ENCODE peak calls at places on chromosomes 13 and 19, in seven cellular contexts. E, W, N, M, J, I and X are unnamed samples.

GRCh38 chr13:28467886-28468519 is 26.9 kb downstream of the FLT1 start:
- DNase-seq in W (no peak), N (no peak), E (no peak), I (no peak), J (no peak), M (no peak), X (no peak)

GRCh38 chr19:53394522-53394973 is 401 bp upstream of the ZNF765 start:
- DNase-seq in E (no peak), W (peak; percentile 2), J (peak; percentile 23), M (no peak), N (no peak), I (peak; percentile 91), X (no peak)

GRCh38 chr19:41699231-41699967 is 9.0 kb upstream of the CEACAM5 start:
- DNase-seq in I (no peak), W (no peak), M (no peak), J (no peak), E (no peak), N (no peak), X (no peak)

GRCh38 chr13:27151798-27152599 is 19.6 kb downstream of the USP12 start:
- DNase-seq in J (no peak), M (no peak), N (no peak), E (no peak), W (no peak), I (no peak), X (no peak)

GRCh38 chr13:64369121-64369520 is 2861.0 kb downstream of the PCDH9 start:
- DNase-seq in J (no peak), M (no peak), N (no peak), I (no peak), E (no peak), W (no peak), X (no peak)

GRCh38 chr13:76852991-76853390 is 33.2 kb downstream of the KCTD12 start:
- DNase-seq in E (no peak), I (no peak), J (no peak), W (no peak), N (no peak), M (no peak), X (no peak)

GRCh38 chr19:35142531-35143230 is 374 bp upstream of the FXYD7 start:
- DNase-seq in W (peak; percentile 62), I (peak; percentile 62), N (no peak), J (no peak), E (peak; percentile 62), M (no peak), X (peak; percentile 59)

GRCh38 chr19:19061491-19061890 is 2.3 kb upstream of the SLC25A42 start:
- DNase-seq in M (no peak), J (no peak), I (no peak), E (peak; percentile 20), N (no peak), W (no peak), X (no peak)

GRCh38 chr13:51520524-51520923 is 63.7 kb upstream of the WDFY2 start:
- DNase-seq in M (no peak), E (no peak), J (no peak), I (no peak), N (peak; percentile 12), W (no peak), X (no peak)

GRCh38 chr19:1183543-1184172 is 9.6 kb upstream of the SBNO2 start:
- DNase-seq in M (no peak), W (peak; percentile 87), I (peak; percentile 93), N (no peak), J (no peak), E (no peak), X (peak; percentile 69)

GRCh38 chr13:27016871-27017270 is 154.7 kb downstream of the USP12 start:
- DNase-seq in E (no peak), W (no peak), I (no peak), M (no peak), N (no peak), J (no peak), X (no peak)

GRCh38 chr19:5336195-5336965 is 4.2 kb downstream of the PTPRS start:
- DNase-seq in M (no peak), W (no peak), J (no peak), E (no peak), N (no peak), I (no peak), X (no peak)

GRCh38 chr13:26839682-26840081 is 79.1 kb upstream of the GPR12 start:
- DNase-seq in I (no peak), J (no peak), M (no peak), W (no peak), E (no peak), N (no peak), X (no peak)

GRCh38 chr19:33394006-33394722 is 20.7 kb downstream of the CEBPG start:
- DNase-seq in J (peak; percentile 57), M (no peak), N (peak; percentile 39), W (no peak), I (no peak), E (no peak), X (no peak)

GRCh38 chr19:1725100-1726064 is 27.9 kb upstream of the ONECUT3 start:
- DNase-seq in I (peak; percentile 78), M (peak; percentile 51), J (no peak), N (no peak), E (peak; percentile 69), W (no peak), X (peak; percentile 52)

GRCh38 chr13:102091231-102091630 is 310.6 kb downstream of the FGF14 start:
- DNase-seq in I (peak; percentile 61), W (peak; percentile 7), M (no peak), E (peak; percentile 24), J (no peak), N (no peak), X (peak; percentile 16)

GRCh38 chr19:33821871-33822270 is 25.2 kb downstream of the KCTD15 start:
- DNase-seq in N (no peak), W (no peak), E (no peak), M (no peak), J (no peak), I (no peak), X (no peak)

GRCh38 chr13:80251403-80251802 is 89.5 kb downstream of the SPRY2 start:
- DNase-seq in J (no peak), N (no peak), I (no peak), E (peak; percentile 68), M (no peak), W (peak; percentile 24), X (no peak)

GRCh38 chr13:32850311-32851052 is 165.7 kb upstream of the KL start:
- DNase-seq in N (no peak), E (no peak), J (no peak), I (no peak), W (no peak), M (no peak), X (no peak)

GRCh38 chr13:42495256-42495655 is 78.7 kb upstream of the TNFSF11 start:
- DNase-seq in J (no peak), I (no peak), E (no peak), W (no peak), M (no peak), N (no peak), X (no peak)

GRCh38 chr13:112744306-112745021 is 54.6 kb downstream of the ATP11A start:
- DNase-seq in N (no peak), E (peak; percentile 11), M (no peak), I (no peak), J (no peak), W (no peak), X (no peak)

GRCh38 chr19:35318679-35319448 is 10.1 kb upstream of the CD22 start:
- DNase-seq in J (no peak), M (peak; percentile 29), N (peak; percentile 78), I (peak; percentile 78), W (no peak), E (no peak), X (no peak)

GRCh38 chr19:45514376-45515051 is 7.2 kb downstream of the VASP start:
- DNase-seq in I (no peak), E (no peak), J (no peak), N (no peak), W (no peak), M (no peak), X (no peak)

GRCh38 chr13:103625194-103625593 is 559.0 kb upstream of the SLC10A2 start:
- DNase-seq in I (no peak), E (no peak), J (no peak), M (no peak), W (no peak), N (no peak), X (no peak)

GRCh38 chr19:41233748-41234240 is 14.8 kb downstream of the AXL start:
- DNase-seq in M (no peak), W (no peak), N (no peak), E (no peak), J (no peak), I (no peak), X (no peak)

GRCh38 chr13:100392709-100393630 is 195.6 kb downstream of the GGACT start:
- DNase-seq in W (peak; percentile 73), N (peak; percentile 65), M (no peak), E (no peak), I (peak; percentile 87), J (peak; percentile 54), X (peak; percentile 93)

GRCh38 chr13:66994097-66994496 is 236.0 kb downstream of the PCDH9 start:
- DNase-seq in I (peak; percentile 75), W (peak; percentile 52), M (peak; percentile 57), E (no peak), J (peak; percentile 28), N (no peak), X (peak; percentile 86)

GRCh38 chr13:43469791-43470190 is 317.0 kb downstream of the ENOX1 start:
- DNase-seq in I (no peak), W (no peak), M (no peak), N (no peak), J (no peak), E (no peak), X (no peak)

GRCh38 chr19:12364391-12365093 is 941 bp downstream of the ZNF442 start:
- DNase-seq in N (no peak), J (no peak), W (peak; percentile 3), E (no peak), M (no peak), I (peak; percentile 17), X (no peak)

GRCh38 chr13:27280009-27280646 is 9.5 kb downstream of the RASL11A start:
- DNase-seq in M (no peak), E (no peak), N (no peak), I (no peak), J (no peak), W (no peak), X (no peak)

GRCh38 chr13:24053505-24054251 is 106.8 kb upstream of the SPATA13 start:
- DNase-seq in W (peak; percentile 81), N (no peak), E (peak; percentile 28), M (no peak), J (no peak), I (peak; percentile 76), X (peak; percentile 75)

GRCh38 chr13:71879129-71879535 is 12.1 kb upstream of the DACH1 start:
- DNase-seq in M (no peak), N (no peak), J (no peak), W (peak; percentile 68), I (peak; percentile 51), E (peak; percentile 59), X (peak; percentile 41)

GRCh38 chr19:38839816-38840582 is 8.4 kb upstream of the ECH1 start:
- DNase-seq in E (no peak), N (no peak), W (no peak), M (no peak), I (no peak), J (no peak), X (no peak)

GRCh38 chr19:50870417-50871089 is 2.7 kb upstream of the KLK2 start:
- DNase-seq in I (peak; percentile 73), N (no peak), W (peak; percentile 21), J (no peak), E (no peak), M (no peak), X (no peak)

GRCh38 chr13:81393686-81394085 is 1052.8 kb upstream of the SPRY2 start:
- DNase-seq in I (peak; percentile 13), N (no peak), W (no peak), E (no peak), J (no peak), M (no peak), X (no peak)

GRCh38 chr19:42440357-42441046 is 2.2 kb downstream of the CXCL17 start:
- DNase-seq in I (peak; percentile 80), E (peak; percentile 67), M (no peak), W (peak; percentile 80), N (no peak), J (peak; percentile 50), X (peak; percentile 72)